ENCODE peak calls at places on chromosome 15, in ten cellular contexts. P is OCI-M1; Z is esophagus muscularis mucosa; G is pancreas; N is CD8-positive, alpha-beta memory T cell; D is T-helper 17 cell; I is activated CD4-positive, alpha-beta T cell treated with anti-CD3 and anti-CD28 coated beads, Interleukin-2, amount 50 U/mL, for 1 hour; H is T-helper 9 cell; Y is stimulated activated CD4-positive, alpha-beta T cell treated with anti-CD3 and anti-CD28 coated beads, Interleukin-1b, Interleukin-23, amount 100 ng/mL, for 24 hours; S is T-helper 2 cell treated with Interferon-gamma antibody and Interleukin-4, amounts not matched to agents 5 μg/mL and 100 μg/mL, for 36 hours. W is an unnamed sample.

GRCh38 chr15:73771380-73772095 is 18.4 kb upstream of the INSYN1 start:
- DNase-seq in H (no peak), N (no peak), Y (no peak), S (no peak), P (no peak), I (no peak), D (no peak), G (no peak), Z (no peak), W (no peak)

GRCh38 chr15:43465105-43465504 is 27.9 kb downstream of the TP53BP1 start:
- DNase-seq in P (peak; percentile 55), D (no peak), Z (no peak), N (no peak), I (no peak), S (no peak), Y (no peak), G (no peak), H (no peak), W (no peak)

GRCh38 chr15:45393851-45394250 is 15.5 kb upstream of the GATM start:
- DNase-seq in I (no peak), P (peak; percentile 6), N (no peak), D (no peak), H (no peak), S (no peak), G (no peak), Y (no peak), Z (no peak), W (no peak)

GRCh38 chr15:61169275-61169903 is 59.7 kb downstream of the RORA start:
- DNase-seq in S (no peak), P (peak; percentile 5), Z (no peak), Y (no peak), H (no peak), D (no peak), G (no peak), N (no peak), I (no peak), W (peak; percentile 52)

GRCh38 chr15:101500865-101501551 is 11.5 kb upstream of the PCSK6 start:
- DNase-seq in P (no peak), N (no peak), Z (peak; percentile 89), Y (no peak), H (no peak), G (no peak), I (no peak), S (no peak), D (no peak), W (peak; percentile 83)

GRCh38 chr15:53520867-53521525 is 238.5 kb downstream of the WDR72 start:
- DNase-seq in Y (no peak), N (no peak), I (no peak), D (no peak), S (no peak), Z (no peak), H (no peak), G (no peak), P (no peak), W (no peak)

GRCh38 chr15:38707802-38708671 is 143.4 kb upstream of the RASGRP1 start:
- DNase-seq in P (peak; percentile 54), Y (no peak), D (no peak), G (peak; percentile 53), I (peak; percentile 26), Z (no peak), H (no peak), N (no peak), S (no peak), W (no peak)

GRCh38 chr15:77019476-77020331 is 24.8 kb downstream of the PSTPIP1 start:
- DNase-seq in G (no peak), H (no peak), I (no peak), D (no peak), Z (no peak), N (no peak), S (peak; percentile 44), P (no peak), Y (no peak), W (no peak)

GRCh38 chr15:89792106-89792805 is 16.1 kb downstream of the MESP2 start:
- DNase-seq in I (no peak), G (no peak), P (no peak), D (no peak), N (no peak), Z (no peak), H (no peak), Y (no peak), S (no peak), W (no peak)

GRCh38 chr15:65980824-65981456 is 111.6 kb downstream of the RAB11A start:
- DNase-seq in P (peak; percentile 47), I (no peak), Y (no peak), D (no peak), N (no peak), S (no peak), H (no peak), G (peak; percentile 79), Z (no peak), W (no peak)

GRCh38 chr15:93897377-93897776 is 334.0 kb upstream of the MCTP2 start:
- DNase-seq in P (no peak), Z (no peak), Y (no peak), I (no peak), G (no peak), D (no peak), S (no peak), H (no peak), N (no peak), W (no peak)

GRCh38 chr15:85925649-85926237 is 131.0 kb upstream of the KLHL25 start:
- DNase-seq in Z (no peak), S (no peak), I (no peak), D (no peak), H (no peak), N (no peak), P (no peak), G (no peak), Y (no peak), W (no peak)

GRCh38 chr15:78177447-78177873 is 28.3 kb downstream of the IDH3A start:
- DNase-seq in S (no peak), H (no peak), Z (no peak), N (peak; percentile 16), D (no peak), Y (no peak), P (peak; percentile 59), I (peak; percentile 15), G (peak; percentile 51), W (no peak)

GRCh38 chr15:62125763-62126162 is 39.3 kb downstream of the C2CD4B start:
- DNase-seq in P (peak; percentile 28), Y (no peak), D (no peak), S (no peak), G (peak; percentile 60), N (no peak), H (no peak), Z (peak; percentile 68), I (no peak), W (no peak)

GRCh38 chr15:79970921-79971434 is at the start of gene BCL2A1:
- DNase-seq in G (no peak), P (peak; percentile 71), Z (no peak), N (peak; percentile 70), I (peak; percentile 52), Y (peak; percentile 51), S (peak; percentile 83), D (no peak), H (peak; percentile 12), W (no peak)

GRCh38 chr15:41921167-41921566 is 27.3 kb upstream of the SPTBN5 start:
- DNase-seq in D (no peak), G (no peak), Z (no peak), P (no peak), S (no peak), N (no peak), I (no peak), H (no peak), Y (no peak), W (no peak)

GRCh38 chr15:83656943-83657528 is 3.1 kb downstream of the ADAMTSL3 start:
- DNase-seq in Z (no peak), G (peak; percentile 25), D (no peak), N (no peak), P (no peak), H (no peak), Y (no peak), S (no peak), I (no peak), W (no peak)

GRCh38 chr15:45586990-45587860 is at the start of gene BLOC1S6:
- DNase-seq in P (peak; percentile 96), S (peak; percentile 87), Z (peak; percentile 99), H (peak; percentile 81), G (peak; percentile 92), N (peak; percentile 90), I (peak; percentile 86), D (peak; percentile 80), Y (peak; percentile 78), W (peak; percentile 94)

GRCh38 chr15:88655780-88656488 is 17.1 kb downstream of the ISG20 start:
- DNase-seq in S (no peak), D (no peak), H (no peak), I (no peak), Y (no peak), G (no peak), Z (peak; percentile 75), N (peak; percentile 56), P (no peak), W (peak; percentile 22)

GRCh38 chr15:25057574-25057973 is 102.8 kb downstream of the SNRPN start:
- DNase-seq in D (no peak), G (peak; percentile 1), Y (no peak), S (no peak), Z (no peak), N (no peak), P (no peak), I (no peak), H (no peak), W (peak; percentile 93)

GRCh38 chr15:71189723-71190122 is 74.5 kb downstream of the THSD4 start:
- DNase-seq in N (no peak), P (no peak), Y (no peak), S (no peak), H (no peak), I (no peak), G (no peak), Z (peak; percentile 72), D (no peak), W (no peak)

GRCh38 chr15:58247803-58248503 is 109.8 kb downstream of the AQP9 start:
- DNase-seq in I (no peak), P (peak; percentile 68), D (no peak), H (no peak), Y (no peak), S (no peak), Z (no peak), G (no peak), N (no peak), W (no peak)

GRCh38 chr15:38636597-38636996 is 72.0 kb upstream of the RASGRP1 start:
- DNase-seq in H (no peak), Y (no peak), I (no peak), N (no peak), S (no peak), P (no peak), G (no peak), Z (no peak), D (no peak), W (no peak)

GRCh38 chr15:72758195-72758594 is 25.4 kb downstream of the ADPGK start:
- DNase-seq in Y (no peak), S (no peak), P (no peak), D (no peak), G (no peak), H (no peak), Z (no peak), I (no peak), N (no peak), W (no peak)

GRCh38 chr15:63805993-63806980 is 27.5 kb downstream of the HERC1 start:
- DNase-seq in H (no peak), Z (no peak), G (no peak), D (no peak), P (peak; percentile 17), N (no peak), Y (no peak), I (no peak), S (no peak), W (no peak)

GRCh38 chr15:78306176-78306774 is 6.9 kb upstream of the SKIC8 start:
- DNase-seq in N (no peak), D (no peak), Z (no peak), I (no peak), Y (no peak), S (no peak), G (no peak), P (peak; percentile 28), H (no peak), W (no peak)

GRCh38 chr15:63104727-63105126 is 16.9 kb upstream of the LACTB start:
- DNase-seq in H (no peak), P (no peak), D (no peak), N (no peak), Z (no peak), Y (no peak), I (no peak), G (no peak), S (no peak), W (no peak)

GRCh38 chr15:63521405-63522142 is 17.2 kb downstream of the USP3 start:
- DNase-seq in N (no peak), I (no peak), D (no peak), Z (no peak), Y (no peak), S (no peak), P (no peak), H (no peak), G (no peak), W (no peak)

W was measured in vagina.